ENCODE peak calls at places on chromosomes 4 and X, in seven cellular contexts. A, Y, L, Z, X, O and T are unnamed samples.

GRCh38 chrX:35711281-35711680 is 86.9 kb upstream of the MAGEB16 start:
- DNase-seq in A (no peak), Y (no peak), L (no peak), Z (no peak), X (no peak), O (no peak), T (no peak)

GRCh38 chrX:151771726-151772125 is 37.2 kb downstream of the CNGA2 start:
- DNase-seq in A (no peak), Y (no peak), L (no peak), Z (peak), X (no peak), O (no peak), T (no peak)

GRCh38 chr4:106222548-106222947 is 93.5 kb downstream of the TBCK start:
- DNase-seq in A (no peak), Y (no peak), L (no peak), Z (no peak), X (no peak), O (no peak), T (no peak)

GRCh38 chr4:84681488-84682274 is 98.8 kb downstream of the CDS1 start:
- DNase-seq in A (no peak), Y (peak), L (no peak), Z (peak), X (peak), O (no peak), T (no peak)

GRCh38 chrX:138711399-138712347 is at the start of gene FGF13:
- DNase-seq in A (no peak), Y (no peak), L (no peak), Z (no peak), X (peak), O (peak), T (peak)

GRCh38 chr4:183783933-183784622 is 121.0 kb upstream of the STOX2 start:
- DNase-seq in A (no peak), Y (no peak), L (no peak), Z (no peak), X (peak), O (no peak), T (no peak)

GRCh38 chrX:13151806-13152510 is 107.5 kb upstream of the FAM9C start:
- DNase-seq in A (no peak), Y (no peak), L (no peak), Z (peak), X (no peak), O (no peak), T (no peak)

GRCh38 chrX:103791233-103791632 is 14.6 kb downstream of the PLP1 start:
- DNase-seq in A (no peak), Y (no peak), L (no peak), Z (no peak), X (no peak), O (no peak), T (peak)

GRCh38 chr4:110778526-110778925 is 155.6 kb upstream of the PITX2 start:
- DNase-seq in A (no peak), Y (no peak), L (no peak), Z (no peak), X (no peak), O (no peak), T (no peak)

GRCh38 chr4:140103676-140104075 is 50.3 kb downstream of the MAML3 start:
- DNase-seq in A (no peak), Y (no peak), L (no peak), Z (peak), X (no peak), O (no peak), T (no peak)

GRCh38 chr4:92994727-92995126 is 691.0 kb downstream of the GRID2 start:
- DNase-seq in A (no peak), Y (no peak), L (no peak), Z (no peak), X (no peak), O (no peak), T (no peak)

GRCh38 chrX:115023811-115024210 is 6.4 kb upstream of the IL13RA2 start:
- DNase-seq in A (no peak), Y (no peak), L (no peak), Z (peak), X (no peak), O (no peak), T (no peak)

GRCh38 chr4:111323496-111323895 is 700.6 kb upstream of the PITX2 start:
- DNase-seq in A (no peak), Y (no peak), L (no peak), Z (no peak), X (no peak), O (no peak), T (no peak)

GRCh38 chr4:48047421-48047844 is 30.9 kb downstream of the NIPAL1 start:
- DNase-seq in A (peak), Y (no peak), L (no peak), Z (no peak), X (no peak), O (no peak), T (no peak)

GRCh38 chr4:148573284-148573683 is 131.1 kb upstream of the NR3C2 start:
- DNase-seq in A (no peak), Y (no peak), L (no peak), Z (peak), X (no peak), O (no peak), T (no peak)

GRCh38 chr4:93515208-93515607 is 313.3 kb upstream of the ATOH1 start:
- DNase-seq in A (no peak), Y (no peak), L (no peak), Z (no peak), X (no peak), O (no peak), T (no peak)

GRCh38 chr4:31905363-31905762 is 1185.2 kb downstream of the PCDH7 start:
- DNase-seq in A (no peak), Y (no peak), L (no peak), Z (no peak), X (no peak), O (no peak), T (no peak)

GRCh38 chr4:72951628-72952027 is 117.9 kb downstream of the COX18 start:
- DNase-seq in A (no peak), Y (no peak), L (no peak), Z (no peak), X (no peak), O (no peak), T (no peak)

GRCh38 chrX:23908219-23909003 is 605 bp downstream of the CXorf58 start:
- DNase-seq in A (no peak), Y (no peak), L (no peak), Z (no peak), X (peak), O (no peak), T (no peak)

GRCh38 chrX:20060961-20061868 is 55.5 kb downstream of the MAP7D2 start:
- DNase-seq in A (no peak), Y (no peak), L (no peak), Z (no peak), X (no peak), O (peak), T (peak)

GRCh38 chr4:16111533-16111932 is 27.7 kb upstream of the PROM1 start:
- DNase-seq in A (no peak), Y (no peak), L (no peak), Z (no peak), X (no peak), O (no peak), T (no peak)

GRCh38 chr4:17030543-17030942 is 132.1 kb upstream of the LDB2 start:
- DNase-seq in A (no peak), Y (no peak), L (no peak), Z (peak), X (no peak), O (no peak), T (no peak)

GRCh38 chrX:106791495-106791894 is 11.0 kb upstream of the TBC1D8B start:
- DNase-seq in A (no peak), Y (no peak), L (no peak), Z (peak), X (peak), O (no peak), T (no peak)

GRCh38 chrX:124555036-124555595 is 208.8 kb downstream of the SH2D1A start:
- DNase-seq in A (no peak), Y (peak), L (no peak), Z (no peak), X (no peak), O (no peak), T (no peak)

GRCh38 chrX:134529481-134529880 is 69.5 kb downstream of the HPRT1 start:
- DNase-seq in A (no peak), Y (no peak), L (no peak), Z (no peak), X (no peak), O (no peak), T (no peak)

GRCh38 chr4:80036949-80037348 is 36.1 kb downstream of the ANTXR2 start:
- DNase-seq in A (no peak), Y (no peak), L (no peak), Z (peak), X (peak), O (no peak), T (no peak)

GRCh38 chr4:8191136-8191747 is 7.8 kb upstream of the SH3TC1 start:
- DNase-seq in A (no peak), Y (peak), L (peak), Z (peak), X (no peak), O (peak), T (no peak)

GRCh38 chr4:5881340-5881739 is 11.5 kb downstream of the CRMP1 start:
- DNase-seq in A (no peak), Y (no peak), L (no peak), Z (peak), X (peak), O (no peak), T (no peak)

GRCh38 chrX:110723844-110724243 is 71.8 kb downstream of the CHRDL1 start:
- DNase-seq in A (no peak), Y (no peak), L (no peak), Z (no peak), X (no peak), O (no peak), T (no peak)

GRCh38 chr4:113020966-113021365 is 28.5 kb upstream of the ANK2 start:
- DNase-seq in A (no peak), Y (no peak), L (no peak), Z (no peak), X (no peak), O (no peak), T (no peak)

GRCh38 chrX:28880136-28880535 is 292.9 kb downstream of the IL1RAPL1 start:
- DNase-seq in A (no peak), Y (no peak), L (no peak), Z (no peak), X (peak), O (no peak), T (no peak)

GRCh38 chrX:68647156-68647957 is at the start of gene STARD8:
- DNase-seq in A (no peak), Y (peak), L (no peak), Z (peak), X (peak), O (no peak), T (no peak)